ENCODE peak calls at places on chromosome X, in six cellular contexts. I is mesenchymal stem cell, F is H9, M is H1, Y is IMR-90, U is mesendoderm. T is an unnamed sample.
A peak's percentile ranks its signal among the peaks of the same experiment; 100 is the strongest.

GRCh38 chrX:63658920-63659319 is 126.1 kb downstream of the ARHGEF9 start:
- DNase-seq in I (peak; percentile 7), F (no peak), M (no peak), Y (no peak), U (no peak), T (no peak)

GRCh38 chrX:118448273-118448783 is 47.3 kb upstream of the DOCK11 start:
- DNase-seq in I (no peak), F (no peak), M (no peak), Y (peak; percentile 5), U (no peak), T (no peak)

GRCh38 chrX:39854772-39855747 is 242.7 kb downstream of the BCOR start:
- DNase-seq in I (peak; percentile 25), F (no peak), M (no peak), Y (no peak), U (no peak), T (no peak)

GRCh38 chrX:16786791-16787735 is 797 bp downstream of the TXLNG start:
- DNase-seq in I (no peak), F (no peak), M (peak; percentile 46), Y (no peak), U (no peak), T (no peak)

GRCh38 chrX:73839152-73839551 is 276.2 kb downstream of the CHIC1 start:
- DNase-seq in I (no peak), F (no peak), M (no peak), Y (no peak), U (no peak), T (no peak)

GRCh38 chrX:149456476-149457245 is 48.4 kb downstream of the IDS start:
- DNase-seq in I (no peak), F (no peak), M (no peak), Y (no peak), U (peak; percentile 18), T (no peak)

GRCh38 chrX:112846787-112847186 is 6.2 kb upstream of the AMOT start:
- DNase-seq in I (no peak), F (no peak), M (no peak), Y (no peak), U (no peak), T (no peak)

GRCh38 chrX:117713411-117713810 is 403.2 kb downstream of the KLHL13 start:
- DNase-seq in I (no peak), F (no peak), M (no peak), Y (no peak), U (no peak), T (no peak)

GRCh38 chrX:103063191-103063845 is 653 bp downstream of the BEX1 start:
- DNase-seq in I (peak; percentile 13), F (peak; percentile 53), M (peak; percentile 61), Y (peak; percentile 12), U (peak; percentile 74), T (peak; percentile 59)

GRCh38 chrX:72306085-72306801 is 529 bp upstream of the CITED1 start:
- DNase-seq in I (peak; percentile 13), F (no peak), M (peak; percentile 56), Y (no peak), U (peak; percentile 8), T (no peak)

GRCh38 chrX:16469870-16470269 is 180.1 kb upstream of the S100G start:
- DNase-seq in I (no peak), F (peak; percentile 70), M (peak; percentile 47), Y (no peak), U (peak; percentile 47), T (no peak)

GRCh38 chrX:23888887-23889501 is 18.7 kb downstream of the APOO start:
- DNase-seq in I (peak; percentile 35), F (no peak), M (no peak), Y (peak; percentile 42), U (no peak), T (no peak)

GRCh38 chrX:11970935-11971334 is 167.3 kb upstream of the FRMPD4 start:
- DNase-seq in I (no peak), F (no peak), M (no peak), Y (peak; percentile 17), U (no peak), T (no peak)

GRCh38 chrX:39729834-39730670 is 367.7 kb downstream of the BCOR start:
- DNase-seq in I (peak; percentile 37), F (peak; percentile 75), M (peak; percentile 51), Y (no peak), U (no peak), T (peak; percentile 14)

GRCh38 chrX:151801980-151802379 is 67.4 kb downstream of the CNGA2 start:
- DNase-seq in I (no peak), F (no peak), M (no peak), Y (no peak), U (peak; percentile 15), T (no peak)

GRCh38 chrX:17655232-17656034 is 81.9 kb upstream of the SCML1 start:
- DNase-seq in I (no peak), F (peak; percentile 42), M (peak; percentile 54), Y (peak; percentile 4), U (peak; percentile 43), T (no peak)

GRCh38 chrX:44019911-44020310 is 46.7 kb upstream of the NDP start:
- DNase-seq in I (no peak), F (no peak), M (no peak), Y (no peak), U (no peak), T (no peak)
- H3K79me1 ChIP-seq in I (no peaks in the 10 kb centered on the region), F (no peaks in the 10 kb centered on the region), M (no peaks in the 10 kb centered on the region), Y (no peaks in the 10 kb centered on the region), U (no peaks in the 10 kb centered on the region), T (no peaks in the 10 kb centered on the region)

DNA sequence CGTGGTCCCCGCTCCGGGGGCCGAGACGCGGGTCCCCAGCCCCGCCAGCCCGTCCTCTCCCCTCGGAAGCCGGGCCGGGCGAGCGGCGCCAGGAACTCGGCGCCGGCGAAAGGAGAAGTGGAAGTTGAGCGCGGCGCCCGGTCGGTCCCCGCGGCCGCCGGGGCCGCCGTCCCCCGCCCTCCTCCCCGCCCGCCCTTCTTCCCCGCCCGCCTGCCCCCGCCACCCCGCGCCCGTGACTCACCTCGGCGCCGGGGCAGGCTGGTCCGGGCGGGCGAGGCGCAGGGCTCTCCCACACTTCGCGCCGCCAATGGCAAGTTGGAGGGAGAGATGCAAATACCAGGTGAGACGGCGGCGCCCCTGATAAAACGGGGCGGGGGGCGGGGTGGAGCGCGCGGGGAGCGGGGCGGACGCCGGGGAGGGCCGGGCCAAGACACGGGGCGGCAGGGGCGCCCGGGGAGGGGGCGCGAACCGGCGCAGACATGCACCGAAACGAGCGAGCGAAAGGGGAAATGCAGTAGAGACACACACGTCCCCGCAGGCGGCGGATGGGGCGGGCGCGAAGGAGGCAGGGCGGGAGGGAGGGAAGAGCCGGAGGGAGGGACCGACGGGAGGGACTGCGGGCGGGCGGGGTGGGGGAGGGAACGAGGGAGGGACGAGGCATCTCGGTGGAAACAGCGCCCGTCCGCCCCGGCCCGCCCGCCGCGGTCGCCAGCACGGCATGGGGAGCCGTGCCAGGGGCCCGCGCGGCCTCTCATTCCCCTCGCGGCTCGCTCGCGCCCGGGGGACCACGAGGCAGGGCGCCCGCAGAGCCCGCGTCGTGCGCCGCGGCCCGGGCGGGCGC is at the start of gene ELF4:
- DNase-seq in I (peak; percentile 62), F (no peak), M (no peak), Y (peak; percentile 37), U (peak; percentile 45), T (no peak)
- H3K18ac ChIP-seq in I (peak within 1 kb of the TSS; percentile 70), F (no peak within 1 kb of the TSS), M (no peak within 1 kb of the TSS), Y (no peak within 1 kb of the TSS), U (peak within 1 kb of the TSS; percentile 86), T (no peak within 1 kb of the TSS)

DNA sequence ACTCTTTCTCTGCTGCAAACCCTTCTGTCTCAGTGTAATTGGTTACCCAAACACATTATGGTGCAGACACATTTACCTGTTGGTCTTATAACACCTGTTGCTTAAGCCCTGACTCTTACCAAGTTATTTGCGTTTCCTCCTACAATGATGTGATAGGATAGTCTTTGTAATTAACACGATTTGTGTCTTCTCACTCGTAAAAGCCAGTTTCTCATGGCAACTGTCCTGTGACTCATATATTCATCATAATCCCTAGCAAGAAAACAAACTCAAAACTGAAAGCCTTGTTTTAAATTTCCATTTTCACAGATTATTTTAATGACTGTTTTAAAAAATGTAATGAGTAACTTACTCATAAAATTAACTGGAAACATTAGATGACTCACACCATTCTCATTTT is 495.2 kb downstream of the NLGN4X start:
- DNase-seq in I (no peak), F (no peak), M (no peak), Y (no peak), U (no peak), T (no peak)
- H2BK120ac ChIP-seq in I (no peak overlapping the region), F (no peak overlapping the region), M (no peak overlapping the region), Y (no peak overlapping the region), U (no peak overlapping the region), T (no peak overlapping the region)

GRCh38 chrX:79715448-79715847 is 299.1 kb upstream of the TBX22 start:
- DNase-seq in I (no peak), F (no peak), M (no peak), Y (no peak), U (no peak), T (no peak)
- H3K79me1 ChIP-seq in I (no peaks in the 10 kb centered on the region), F (no peaks in the 10 kb centered on the region), M (no peaks in the 10 kb centered on the region), Y (no peaks in the 10 kb centered on the region), U (no peaks in the 10 kb centered on the region), T (no peaks in the 10 kb centered on the region)

GRCh38 chrX:120629667-120630537 is at the start of gene C1GALT1C1:
- DNase-seq in I (peak; percentile 91), F (peak; percentile 94), M (peak; percentile 79), Y (peak; percentile 87), U (peak; percentile 95), T (peak; percentile 80)
- H3K18ac ChIP-seq in I (peak within 1 kb of the TSS; percentile 66), F (no peak within 1 kb of the TSS), M (no peak within 1 kb of the TSS), Y (peak within 1 kb of the TSS; percentile 63), U (no peak within 1 kb of the TSS), T (no peak within 1 kb of the TSS)

GRCh38 chrX:154370300-154370881 is 4.0 kb downstream of the FLNA start:
- DNase-seq in I (no peak), F (no peak), M (no peak), Y (no peak), U (no peak), T (no peak)
- H2BK120ac ChIP-seq in I (peak overlapping the region; percentile 79), F (no peak overlapping the region), M (no peak overlapping the region), Y (peak overlapping the region; percentile 57), U (peak overlapping the region; percentile 69), T (no peak overlapping the region)

GRCh38 chrX:64842492-64842891 is 133.8 kb downstream of the ZC4H2 start:
- DNase-seq in I (no peak), F (no peak), M (no peak), Y (no peak), U (no peak), T (no peak)
- H3K79me1 ChIP-seq in I (no peaks in the 10 kb centered on the region), F (no peaks in the 10 kb centered on the region), M (no peaks in the 10 kb centered on the region), Y (no peaks in the 10 kb centered on the region), U (no peaks in the 10 kb centered on the region), T (no peaks in the 10 kb centered on the region)

GRCh38 chrX:48512371-48512935 is 3.7 kb downstream of the PORCN start:
- DNase-seq in I (no peak), F (no peak), M (no peak), Y (no peak), U (no peak), T (no peak)
- H3K18ac ChIP-seq in I (no peak overlapping the region), F (no peak overlapping the region), M (no peak overlapping the region), Y (no peak overlapping the region), U (no peak overlapping the region), T (no peak overlapping the region)

T was measured in neuronal stem cell.